ENCODE peak calls at places on chromosomes 12 and 14, in six cellular contexts. A is kidney; D is stomach; K is uterus; I is CD4-positive, alpha-beta memory T cell; T is colonic mucosa. Q is an unnamed sample.

GRCh38 chr12:40752011-40752410 is 59.8 kb downstream of the CNTN1 start:
- DNase-seq in A (no peak), D (no peak), K (no peak), I (no peak), T (no peak), Q (no peak)

GRCh38 chr12:69024413-69024812 is 91.4 kb upstream of the CPM start:
- DNase-seq in A (peak; percentile 95), D (peak; percentile 71), K (no peak), I (no peak), T (peak; percentile 84), Q (no peak)

GRCh38 chr12:44647891-44648690 is 228.0 kb downstream of the NELL2 start:
- DNase-seq in A (no peak), D (no peak), K (no peak), I (no peak), T (no peak), Q (no peak)

GRCh38 chr12:47095446-47096236 is 15.9 kb upstream of the AMIGO2 start:
- DNase-seq in A (no peak), D (no peak), K (no peak), I (no peak), T (no peak), Q (no peak)

GRCh38 chr14:23114120-23114458 is 5.0 kb downstream of the CEBPE start:
- DNase-seq in A (no peak), D (no peak), K (no peak), I (no peak), T (no peak), Q (no peak)

GRCh38 chr14:95562892-95563685 is 28.2 kb downstream of the GLRX5 start:
- DNase-seq in A (no peak), D (peak; percentile 43), K (peak; percentile 20), I (no peak), T (peak; percentile 20), Q (no peak)

GRCh38 chr14:89507926-89508460 is 91.0 kb upstream of the FOXN3 start:
- DNase-seq in A (no peak), D (no peak), K (no peak), I (no peak), T (no peak), Q (no peak)

GRCh38 chr12:7190268-7191055 is 976 bp downstream of the PEX5 start:
- DNase-seq in A (peak; percentile 84), D (no peak), K (peak; percentile 44), I (peak; percentile 8), T (peak; percentile 30), Q (peak; percentile 27)

GRCh38 chr14:72420749-72421452 is 473.0 kb downstream of the DPF3 start:
- DNase-seq in A (peak; percentile 82), D (peak; percentile 57), K (peak; percentile 49), I (peak; percentile 57), T (peak; percentile 80), Q (peak; percentile 68)

GRCh38 chr12:25034676-25035075 is 85.8 kb upstream of the BCAT1 start:
- DNase-seq in A (no peak), D (no peak), K (no peak), I (no peak), T (no peak), Q (no peak)

GRCh38 chr12:114166360-114166759 is 200.2 kb upstream of the RBM19 start:
- DNase-seq in A (no peak), D (no peak), K (peak; percentile 19), I (no peak), T (no peak), Q (peak; percentile 38)

GRCh38 chr14:22748188-22748587 is 18.3 kb upstream of the OXA1L start:
- DNase-seq in A (no peak), D (no peak), K (no peak), I (no peak), T (no peak), Q (no peak)

GRCh38 chr12:118355838-118356237 is 16.9 kb downstream of the TAOK3 start:
- DNase-seq in A (no peak), D (no peak), K (no peak), I (no peak), T (no peak), Q (no peak)

GRCh38 chr14:103161054-103161397 is 37.8 kb downstream of the TNFAIP2 start:
- DNase-seq in A (no peak), D (no peak), K (no peak), I (no peak), T (no peak), Q (no peak)
- H3K4me1 ChIP-seq in A (peaks cover 7% of the 10 kb centered on the region), D (no peaks in the 10 kb centered on the region), K (no peaks in the 10 kb centered on the region), I (no peaks in the 10 kb centered on the region), T (no peaks in the 10 kb centered on the region), Q (no peaks in the 10 kb centered on the region)

GRCh38 chr12:12011880-12012260 is 58.9 kb upstream of the BCL2L14 start:
- DNase-seq in A (no peak), D (no peak), K (no peak), I (no peak), T (no peak), Q (no peak)
- H3K4me1 ChIP-seq in A (no peaks in the 10 kb centered on the region), D (peaks cover 10% of the 10 kb centered on the region), K (no peaks in the 10 kb centered on the region), I (peaks cover 76% of the 10 kb centered on the region), T (peaks cover 6% of the 10 kb centered on the region), Q (peaks cover 5% of the 10 kb centered on the region)

GRCh38 chr12:116183741-116184141 is 93.8 kb downstream of the MED13L start:
- DNase-seq in A (no peak), D (no peak), K (no peak), I (no peak), T (no peak), Q (no peak)
- H3K4me1 ChIP-seq in A (peaks cover 6% of the 10 kb centered on the region), D (peaks cover 13% of the 10 kb centered on the region), K (peaks cover 4% of the 10 kb centered on the region), I (peaks cover 56% of the 10 kb centered on the region), T (no peaks in the 10 kb centered on the region), Q (peaks cover 48% of the 10 kb centered on the region)

GRCh38 chr14:74621556-74621955 is 9.5 kb upstream of the LTBP2 start:
- DNase-seq in A (no peak), D (no peak), K (no peak), I (no peak), T (no peak), Q (no peak)

GRCh38 chr14:74622257-74622656 is 10.2 kb upstream of the LTBP2 start:
- DNase-seq in A (no peak), D (no peak), K (no peak), I (no peak), T (no peak), Q (peak; percentile 0)

GRCh38 chr14:74619672-74620131 is 7.7 kb upstream of the LTBP2 start:
- DNase-seq in A (peak; percentile 91), D (peak; percentile 53), K (peak; percentile 92), I (no peak), T (peak; percentile 40), Q (peak; percentile 82)

GRCh38 chr14:74620497-74620921 is 8.5 kb upstream of the LTBP2 start:
- DNase-seq in A (no peak), D (no peak), K (no peak), I (peak; percentile 40), T (no peak), Q (no peak)

DNA sequence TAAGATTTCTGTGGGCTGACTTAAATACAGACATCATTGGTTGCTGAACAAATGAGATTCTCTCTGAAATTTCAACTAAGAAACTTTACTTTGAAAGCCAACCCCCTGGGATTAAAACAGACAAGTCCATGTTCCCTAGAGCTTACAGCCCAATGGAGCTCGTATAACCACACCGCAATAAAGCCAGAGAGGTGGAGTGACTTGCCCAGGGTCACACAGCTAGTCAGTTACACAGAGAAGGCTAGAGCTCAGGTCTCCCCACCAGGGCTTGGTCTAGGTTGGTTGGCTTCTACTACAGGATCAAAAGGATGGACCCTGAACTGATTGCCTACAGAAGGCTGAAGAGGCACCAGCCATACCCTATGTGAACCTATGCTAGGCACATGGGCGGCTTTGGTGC is 8.9 kb upstream of the LTBP2 start:
- DNase-seq in A (no peak), D (no peak), K (no peak), I (no peak), T (no peak), Q (no peak)
- H3K4me1 ChIP-seq in A (no peaks in the 10 kb centered on the region), D (peaks cover 22% of the 10 kb centered on the region), K (peaks cover 7% of the 10 kb centered on the region), I (peaks cover 47% of the 10 kb centered on the region), T (peaks cover 7% of the 10 kb centered on the region), Q (peaks cover 58% of the 10 kb centered on the region)

Q was measured in heart left ventricle.